ENCODE peak calls at places on chromosome 2, in six cellular contexts. One of them, this sample, is unnamed.

GRCh38 chr2:231673348-231673770 is 35.0 kb upstream of the PTMA start:
- DNase-seq in neural crest cell: no peak
- DNase-seq in uterus: peak; percentile 81
- DNase-seq in fibroblast of the aortic adventitia: no peak
- DNase-seq in PC-3: no peak
- DNase-seq in adrenal gland: peak; percentile 49
- DNase-seq in this sample: no peak

GRCh38 chr2:43152711-43153627 is 73.4 kb downstream of the ZFP36L2 start:
- DNase-seq in neural crest cell: no peak
- DNase-seq in PC-3: no peak
- DNase-seq in fibroblast of the aortic adventitia: no peak
- DNase-seq in adrenal gland: no peak
- DNase-seq in uterus: no peak
- DNase-seq in this sample: no peak

GRCh38 chr2:132871829-132872228 is 201.8 kb upstream of the LYPD1 start:
- DNase-seq in fibroblast of the aortic adventitia: no peak
- DNase-seq in uterus: no peak
- DNase-seq in adrenal gland: no peak
- DNase-seq in neural crest cell: no peak
- DNase-seq in PC-3: no peak
- DNase-seq in this sample: no peak

GRCh38 chr2:2331905-2332280 is 818 bp upstream of the MYT1L start:
- DNase-seq in adrenal gland: no peak
- DNase-seq in neural crest cell: no peak
- DNase-seq in fibroblast of the aortic adventitia: no peak
- DNase-seq in uterus: no peak
- DNase-seq in PC-3: no peak
- DNase-seq in this sample: no peak

GRCh38 chr2:232988444-232988843 is 24.6 kb downstream of the NGEF start:
- DNase-seq in neural crest cell: no peak
- DNase-seq in adrenal gland: peak; percentile 93
- DNase-seq in uterus: peak; percentile 69
- DNase-seq in PC-3: peak; percentile 98
- DNase-seq in fibroblast of the aortic adventitia: peak; percentile 99
- DNase-seq in this sample: peak; percentile 30

GRCh38 chr2:83196225-83196624 is 1262.9 kb downstream of the SUCLG1 start:
- DNase-seq in PC-3: peak; percentile 73
- DNase-seq in adrenal gland: no peak
- DNase-seq in uterus: no peak
- DNase-seq in fibroblast of the aortic adventitia: peak; percentile 35
- DNase-seq in neural crest cell: no peak
- DNase-seq in this sample: no peak

GRCh38 chr2:9336534-9337354 is 86.6 kb downstream of the ITGB1BP1 start:
- DNase-seq in fibroblast of the aortic adventitia: peak; percentile 92
- DNase-seq in adrenal gland: peak; percentile 40
- DNase-seq in neural crest cell: no peak
- DNase-seq in uterus: peak; percentile 87
- DNase-seq in PC-3: peak; percentile 98
- DNase-seq in this sample: no peak

GRCh38 chr2:235171511-235172130 is 219.8 kb downstream of the SH3BP4 start:
- DNase-seq in adrenal gland: peak; percentile 39
- DNase-seq in PC-3: peak; percentile 43
- DNase-seq in uterus: no peak
- DNase-seq in neural crest cell: no peak
- DNase-seq in fibroblast of the aortic adventitia: peak; percentile 77
- DNase-seq in this sample: no peak

GRCh38 chr2:211026109-211026508 is 469.7 kb downstream of the CPS1 start:
- DNase-seq in neural crest cell: no peak
- DNase-seq in PC-3: no peak
- DNase-seq in fibroblast of the aortic adventitia: no peak
- DNase-seq in uterus: no peak
- DNase-seq in adrenal gland: no peak
- DNase-seq in this sample: no peak

GRCh38 chr2:39411186-39411944 is 25.7 kb downstream of the MAP4K3 start:
- DNase-seq in PC-3: peak; percentile 92
- DNase-seq in adrenal gland: no peak
- DNase-seq in uterus: no peak
- DNase-seq in fibroblast of the aortic adventitia: peak; percentile 78
- DNase-seq in neural crest cell: no peak
- DNase-seq in this sample: no peak

GRCh38 chr2:193502363-193503035 is 1307.8 kb upstream of the TMEFF2 start:
- DNase-seq in uterus: no peak
- DNase-seq in fibroblast of the aortic adventitia: no peak
- DNase-seq in neural crest cell: peak; percentile 25
- DNase-seq in PC-3: no peak
- DNase-seq in adrenal gland: no peak
- DNase-seq in this sample: no peak

GRCh38 chr2:122019729-122020128 is 264.3 kb downstream of the TSN start:
- DNase-seq in PC-3: no peak
- DNase-seq in fibroblast of the aortic adventitia: no peak
- DNase-seq in uterus: no peak
- DNase-seq in neural crest cell: no peak
- DNase-seq in adrenal gland: no peak
- DNase-seq in this sample: no peak

GRCh38 chr2:55966431-55967118 is 43.0 kb upstream of the EFEMP1 start:
- DNase-seq in fibroblast of the aortic adventitia: peak; percentile 42
- DNase-seq in neural crest cell: no peak
- DNase-seq in uterus: peak; percentile 66
- DNase-seq in PC-3: no peak
- DNase-seq in adrenal gland: peak; percentile 94
- DNase-seq in this sample: peak; percentile 8

GRCh38 chr2:185222311-185222710 is 516.3 kb upstream of the FSIP2 start:
- DNase-seq in fibroblast of the aortic adventitia: no peak
- DNase-seq in adrenal gland: no peak
- DNase-seq in PC-3: peak; percentile 47
- DNase-seq in neural crest cell: no peak
- DNase-seq in uterus: no peak
- DNase-seq in this sample: no peak

GRCh38 chr2:106108351-106108750 is 85.8 kb downstream of the UXS1 start:
- DNase-seq in adrenal gland: no peak
- DNase-seq in neural crest cell: no peak
- DNase-seq in uterus: no peak
- DNase-seq in PC-3: peak; percentile 43
- DNase-seq in fibroblast of the aortic adventitia: peak; percentile 51
- DNase-seq in this sample: no peak

GRCh38 chr2:159084395-159085370 is 116.2 kb downstream of the TANC1 start:
- DNase-seq in adrenal gland: peak; percentile 62
- DNase-seq in PC-3: no peak
- DNase-seq in neural crest cell: no peak
- DNase-seq in uterus: no peak
- DNase-seq in fibroblast of the aortic adventitia: peak; percentile 40
- DNase-seq in this sample: no peak

GRCh38 chr2:135819211-135819610 is 17.8 kb downstream of the LCT start:
- DNase-seq in adrenal gland: no peak
- DNase-seq in neural crest cell: peak; percentile 10
- DNase-seq in fibroblast of the aortic adventitia: peak; percentile 14
- DNase-seq in uterus: no peak
- DNase-seq in PC-3: peak; percentile 36
- DNase-seq in this sample: no peak

GRCh38 chr2:84654414-84654813 is 138.1 kb downstream of the DNAH6 start:
- DNase-seq in fibroblast of the aortic adventitia: no peak
- DNase-seq in PC-3: no peak
- DNase-seq in neural crest cell: no peak
- DNase-seq in uterus: no peak
- DNase-seq in adrenal gland: no peak
- DNase-seq in this sample: no peak

GRCh38 chr2:173990970-173991819 is 26.0 kb upstream of the SP3 start:
- DNase-seq in uterus: peak; percentile 89
- DNase-seq in fibroblast of the aortic adventitia: peak; percentile 94
- DNase-seq in adrenal gland: peak; percentile 60
- DNase-seq in PC-3: peak; percentile 43
- DNase-seq in neural crest cell: no peak
- DNase-seq in this sample: no peak

GRCh38 chr2:237968048-237968862 is 1.4 kb downstream of the UBE2F start:
- DNase-seq in fibroblast of the aortic adventitia: peak; percentile 84
- DNase-seq in neural crest cell: no peak
- DNase-seq in adrenal gland: peak; percentile 34
- DNase-seq in uterus: no peak
- DNase-seq in PC-3: peak; percentile 7
- DNase-seq in this sample: no peak
- TF ChIP-seq CTCF in fibroblast of the aortic adventitia: no peak
- TF ChIP-seq CTCF in neural crest cell: no peak
- TF ChIP-seq CTCF in adrenal gland: no peak
- TF ChIP-seq CTCF in uterus: no peak
- TF ChIP-seq CTCF in PC-3: no peak
- TF ChIP-seq CTCF in this sample: no peak

GRCh38 chr2:208064220-208064951 is 39.1 kb upstream of the PLEKHM3 start:
- DNase-seq in PC-3: peak; percentile 86
- DNase-seq in uterus: no peak
- DNase-seq in fibroblast of the aortic adventitia: peak; percentile 93
- DNase-seq in neural crest cell: no peak
- DNase-seq in adrenal gland: no peak
- DNase-seq in this sample: no peak

GRCh38 chr2:208065476-208065875 is 40.1 kb upstream of the PLEKHM3 start:
- DNase-seq in PC-3: no peak
- DNase-seq in uterus: no peak
- DNase-seq in neural crest cell: no peak
- DNase-seq in adrenal gland: no peak
- DNase-seq in fibroblast of the aortic adventitia: no peak
- DNase-seq in this sample: no peak

GRCh38 chr2:208057108-208057507 is 31.8 kb upstream of the PLEKHM3 start:
- DNase-seq in uterus: no peak
- DNase-seq in PC-3: no peak
- DNase-seq in fibroblast of the aortic adventitia: no peak
- DNase-seq in neural crest cell: no peak
- DNase-seq in adrenal gland: no peak
- DNase-seq in this sample: no peak

GRCh38 chr2:208062113-208062512 is 36.8 kb upstream of the PLEKHM3 start:
- DNase-seq in neural crest cell: no peak
- DNase-seq in adrenal gland: no peak
- DNase-seq in PC-3: peak; percentile 61
- DNase-seq in fibroblast of the aortic adventitia: peak; percentile 39
- DNase-seq in uterus: no peak
- DNase-seq in this sample: no peak
- TF ChIP-seq CTCF in neural crest cell: peak; percentile 57
- TF ChIP-seq CTCF in adrenal gland: peak; percentile 38
- TF ChIP-seq CTCF in PC-3: peak; percentile 71
- TF ChIP-seq CTCF in fibroblast of the aortic adventitia: peak; percentile 19
- TF ChIP-seq CTCF in uterus: no peak
- TF ChIP-seq CTCF in this sample: no peak

DNA sequence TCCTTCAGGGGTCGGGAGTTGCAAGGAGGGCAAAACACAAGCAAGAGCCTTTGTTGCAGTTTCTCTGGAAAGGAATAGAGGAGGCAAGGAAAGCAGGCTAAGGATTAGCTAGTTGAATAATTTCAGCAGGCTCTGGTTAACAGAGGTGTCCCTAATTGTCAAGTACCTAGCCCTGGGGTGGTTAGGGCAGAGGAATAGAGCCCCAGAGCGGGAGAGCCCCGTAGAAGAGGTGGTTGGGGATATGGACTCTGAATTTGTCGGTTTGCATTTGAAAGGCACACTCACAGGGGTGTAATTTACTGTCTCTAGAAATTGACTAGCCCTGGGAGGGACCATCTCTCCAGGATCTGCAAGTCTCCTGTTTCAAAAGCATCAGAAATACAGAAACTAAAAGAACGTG is 1030.2 kb downstream of the TMEM182 start:
- DNase-seq in uterus: no peak
- DNase-seq in fibroblast of the aortic adventitia: no peak
- DNase-seq in PC-3: no peak
- DNase-seq in adrenal gland: no peak
- DNase-seq in neural crest cell: no peak
- DNase-seq in this sample: no peak
- TF ChIP-seq CTCF in uterus: no peak
- TF ChIP-seq CTCF in fibroblast of the aortic adventitia: no peak
- TF ChIP-seq CTCF in PC-3: no peak
- TF ChIP-seq CTCF in adrenal gland: no peak
- TF ChIP-seq CTCF in neural crest cell: no peak
- TF ChIP-seq CTCF in this sample: no peak

GRCh38 chr2:75130171-75130570 is 69.1 kb downstream of the TACR1 start:
- DNase-seq in uterus: no peak
- DNase-seq in adrenal gland: no peak
- DNase-seq in PC-3: peak; percentile 24
- DNase-seq in neural crest cell: no peak
- DNase-seq in fibroblast of the aortic adventitia: no peak
- DNase-seq in this sample: no peak
- TF ChIP-seq CTCF in uterus: no peak
- TF ChIP-seq CTCF in adrenal gland: peak; percentile 12
- TF ChIP-seq CTCF in PC-3: peak; percentile 52
- TF ChIP-seq CTCF in neural crest cell: no peak
- TF ChIP-seq CTCF in fibroblast of the aortic adventitia: no peak
- TF ChIP-seq CTCF in this sample: peak; percentile 25

DNA sequence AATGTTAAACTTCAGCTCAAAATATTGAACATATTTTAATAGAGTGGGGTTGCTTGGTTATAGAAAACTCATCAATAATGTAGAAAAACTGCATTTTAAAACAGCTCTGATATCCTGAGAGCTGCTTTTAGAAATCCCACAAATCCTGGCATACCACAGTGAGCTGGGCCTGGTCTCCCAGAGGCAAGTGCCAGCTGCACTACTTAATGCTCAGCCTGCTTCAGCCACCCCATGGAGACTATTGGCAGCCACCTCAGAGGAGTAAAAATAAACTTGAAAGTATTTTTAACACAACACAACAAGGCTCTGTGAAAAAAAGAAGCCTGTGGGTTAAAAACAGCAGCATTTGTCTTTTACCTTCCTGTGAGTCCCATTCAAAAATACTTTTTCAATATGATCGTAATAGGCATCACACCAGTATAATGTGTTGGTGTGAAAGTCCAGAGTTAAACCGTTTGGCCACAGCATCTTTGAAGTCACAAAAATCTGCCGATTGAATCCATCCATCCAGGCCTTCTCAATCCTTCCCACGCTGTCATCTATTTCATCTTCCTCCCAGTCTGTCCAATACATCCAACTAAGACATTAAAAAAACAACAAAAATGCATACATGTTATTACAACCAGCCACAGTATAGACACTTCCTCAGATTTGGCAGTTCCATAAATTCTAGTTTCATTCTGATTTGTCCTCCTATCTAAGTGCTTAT is 1115.3 kb downstream of the LRP1B start:
- DNase-seq in adrenal gland: peak; percentile 8
- DNase-seq in neural crest cell: no peak
- DNase-seq in uterus: no peak
- DNase-seq in fibroblast of the aortic adventitia: peak; percentile 22
- DNase-seq in PC-3: no peak
- DNase-seq in this sample: no peak
- TF ChIP-seq CTCF in adrenal gland: no peak
- TF ChIP-seq CTCF in neural crest cell: no peak
- TF ChIP-seq CTCF in uterus: no peak
- TF ChIP-seq CTCF in fibroblast of the aortic adventitia: no peak
- TF ChIP-seq CTCF in PC-3: no peak
- TF ChIP-seq CTCF in this sample: no peak

GRCh38 chr2:221969087-221969829 is 329.5 kb downstream of the PAX3 start:
- DNase-seq in uterus: peak; percentile 15
- DNase-seq in neural crest cell: peak; percentile 23
- DNase-seq in adrenal gland: no peak
- DNase-seq in PC-3: peak; percentile 63
- DNase-seq in fibroblast of the aortic adventitia: peak; percentile 69
- DNase-seq in this sample: no peak
- TF ChIP-seq CTCF in uterus: peak; percentile 62
- TF ChIP-seq CTCF in neural crest cell: peak; percentile 87
- TF ChIP-seq CTCF in adrenal gland: peak; percentile 64
- TF ChIP-seq CTCF in PC-3: peak; percentile 77
- TF ChIP-seq CTCF in fibroblast of the aortic adventitia: peak; percentile 82
- TF ChIP-seq CTCF in this sample: peak; percentile 51